ENCODE peak calls at places on chromosomes 4 and X, in eight cellular contexts. Y is H1, T is AG04450, W is SJSA1, A is spleen, V is colonic mucosa, U is left ventricle myocardium inferior, X is tibial nerve. J is an unnamed sample.

GRCh38 chrX:41019041-41019392 is 66.2 kb upstream of the USP9X start:
- DNase-seq in W (no peak), X (no peak), Y (no peak), A (no peak), U (no peak), T (no peak), V (no peak), J (no peak)

GRCh38 chr4:165814256-165815010 is 58.6 kb upstream of the TLL1 start:
- DNase-seq in W (no peak), Y (no peak), X (no peak), T (no peak), A (no peak), U (no peak), V (no peak), J (no peak)

GRCh38 chrX:9310596-9310995 is 154.3 kb upstream of the TBL1X start:
- DNase-seq in Y (no peak), U (no peak), T (no peak), W (peak; percentile 60), A (no peak), V (no peak), X (no peak), J (peak; percentile 40)

GRCh38 chr4:577499-578450 is 1.7 kb upstream of the TMEM271 start:
- DNase-seq in Y (peak; percentile 70), W (no peak), V (no peak), A (peak; percentile 64), T (no peak), U (no peak), X (no peak), J (peak; percentile 9)

GRCh38 chr4:155543126-155543765 is 123.4 kb upstream of the GUCY1A1 start:
- DNase-seq in T (no peak), W (peak; percentile 33), X (no peak), Y (no peak), U (no peak), V (no peak), A (no peak), J (peak; percentile 32)

GRCh38 chr4:84479663-84480062 is 19.4 kb downstream of the NKX6-1 start:
- DNase-seq in Y (no peak), W (no peak), A (no peak), T (no peak), X (no peak), V (no peak), U (no peak), J (no peak)

GRCh38 chrX:77742788-77743476 is 43.1 kb downstream of the ATRX start:
- DNase-seq in X (no peak), T (no peak), W (no peak), U (peak; percentile 38), V (no peak), A (no peak), Y (no peak), J (peak; percentile 72)

GRCh38 chr4:2082118-2082517 is 23.0 kb downstream of the NAT8L start:
- DNase-seq in U (no peak), T (no peak), Y (peak; percentile 33), V (peak; percentile 4), X (no peak), W (no peak), A (peak; percentile 39), J (no peak)

GRCh38 chr4:40190465-40190864 is 6.4 kb upstream of the RHOH start:
- DNase-seq in A (no peak), T (no peak), W (no peak), X (no peak), U (no peak), V (no peak), Y (no peak), J (no peak)

GRCh38 chr4:17647927-17648326 is 33.5 kb downstream of the MED28 start:
- DNase-seq in V (no peak), U (no peak), A (no peak), T (no peak), X (no peak), W (no peak), Y (no peak), J (no peak)

GRCh38 chrX:122046815-122047214 is 999.4 kb downstream of the GLUD2 start:
- DNase-seq in U (no peak), V (no peak), W (no peak), X (no peak), A (no peak), T (no peak), Y (no peak), J (no peak)

GRCh38 chrX:292900-293897 is 12.0 kb downstream of the PLCXD1 start:
- DNase-seq in W (no peak), U (no peak), A (peak; percentile 66), Y (no peak), T (no peak), X (no peak), V (peak; percentile 12), J (no peak)

GRCh38 chr4:47525154-47525819 is 40.2 kb downstream of the ATP10D start:
- DNase-seq in X (no peak), A (no peak), W (peak; percentile 56), U (no peak), T (peak; percentile 85), Y (no peak), V (no peak), J (peak; percentile 49)

GRCh38 chr4:102693266-102693850 is 67.4 kb downstream of the MANBA start:
- DNase-seq in U (no peak), T (no peak), W (no peak), Y (no peak), V (no peak), X (no peak), A (no peak), J (no peak)

GRCh38 chr4:173793937-173794510 is 264.0 kb upstream of the HAND2 start:
- DNase-seq in X (no peak), T (peak; percentile 24), V (no peak), A (no peak), W (peak; percentile 57), U (no peak), Y (no peak), J (no peak)

GRCh38 chr4:173301518-173302201 is 32.5 kb downstream of the HMGB2 start:
- DNase-seq in V (no peak), A (no peak), T (peak; percentile 16), U (no peak), W (peak; percentile 19), Y (no peak), X (no peak), J (peak; percentile 4)

DNA sequence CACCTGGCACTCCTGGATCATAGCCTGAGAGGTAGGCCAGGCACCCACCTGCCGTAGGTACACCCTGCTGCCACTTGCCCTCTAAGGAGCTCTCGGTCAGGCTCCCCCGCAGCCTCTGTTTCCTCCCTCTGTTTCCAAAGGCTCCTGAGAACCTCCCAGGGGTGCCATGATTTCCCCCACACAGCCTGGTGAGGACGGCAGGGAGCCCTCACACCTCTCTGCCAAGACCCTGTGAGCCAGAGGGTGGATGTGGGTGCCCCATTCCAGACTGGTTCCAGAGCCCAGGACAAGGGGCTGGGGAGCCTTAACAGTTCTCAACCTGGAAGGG is 1.6 kb upstream of the ABLIM2 start:
- DNase-seq in A (peak; percentile 77), W (no peak), X (no peak), V (no peak), T (no peak), U (no peak), Y (no peak), J (no peak)
- H3K4me3 ChIP-seq in A (no peak overlapping the region), W (no peak overlapping the region), X (no peak overlapping the region), V (no peak overlapping the region), T (no peak overlapping the region), U (no peak overlapping the region), Y (no peak overlapping the region), J (no peak overlapping the region)

GRCh38 chr4:4805805-4806345 is 53.6 kb upstream of the MSX1 start:
- DNase-seq in U (no peak), X (no peak), A (no peak), W (no peak), Y (no peak), V (no peak), T (no peak), J (no peak)
- H3K27me3 ChIP-seq in U (peaks cover 35% of the 10 kb centered on the region), X (no peaks in the 10 kb centered on the region), A (no peaks in the 10 kb centered on the region), W (no peaks in the 10 kb centered on the region), Y (peaks cover 4% of the 10 kb centered on the region), V (no peaks in the 10 kb centered on the region), T (peaks cover 14% of the 10 kb centered on the region), J (no peaks in the 10 kb centered on the region)

GRCh38 chr4:152087335-152087734 is 326.5 kb upstream of the GATB start:
- DNase-seq in W (no peak), A (no peak), Y (no peak), V (no peak), X (no peak), U (no peak), T (no peak), J (no peak)

GRCh38 chr4:152085657-152086056 is 324.9 kb upstream of the GATB start:
- DNase-seq in A (no peak), V (no peak), T (no peak), W (no peak), X (no peak), Y (no peak), U (no peak), J (no peak)

GRCh38 chr4:152081024-152081423 is 320.2 kb upstream of the GATB start:
- DNase-seq in A (no peak), T (no peak), V (no peak), U (no peak), W (no peak), X (no peak), Y (no peak), J (no peak)

GRCh38 chr4:152079543-152080293 is 318.9 kb upstream of the GATB start:
- DNase-seq in T (no peak), A (no peak), V (no peak), Y (peak; percentile 26), X (no peak), W (no peak), U (no peak), J (no peak)

GRCh38 chr4:152083348-152083747 is 322.5 kb upstream of the GATB start:
- DNase-seq in W (no peak), Y (no peak), T (no peak), X (no peak), V (no peak), U (no peak), A (no peak), J (no peak)
- H3K9me3 ChIP-seq in W (no peaks in the 10 kb centered on the region), Y (no peaks in the 10 kb centered on the region), T (no peaks in the 10 kb centered on the region), X (no peaks in the 10 kb centered on the region), V (no peaks in the 10 kb centered on the region), U (no peaks in the 10 kb centered on the region), A (no peaks in the 10 kb centered on the region), J (no peaks in the 10 kb centered on the region)

GRCh38 chr4:103936653-103937145 is 216.9 kb upstream of the TACR3 start:
- DNase-seq in W (no peak), Y (no peak), T (no peak), A (no peak), V (no peak), X (no peak), U (no peak), J (no peak)

GRCh38 chr4:103934178-103934789 is 214.5 kb upstream of the TACR3 start:
- DNase-seq in T (peak; percentile 1), A (no peak), V (no peak), X (no peak), W (peak; percentile 11), Y (no peak), U (no peak), J (no peak)

DNA sequence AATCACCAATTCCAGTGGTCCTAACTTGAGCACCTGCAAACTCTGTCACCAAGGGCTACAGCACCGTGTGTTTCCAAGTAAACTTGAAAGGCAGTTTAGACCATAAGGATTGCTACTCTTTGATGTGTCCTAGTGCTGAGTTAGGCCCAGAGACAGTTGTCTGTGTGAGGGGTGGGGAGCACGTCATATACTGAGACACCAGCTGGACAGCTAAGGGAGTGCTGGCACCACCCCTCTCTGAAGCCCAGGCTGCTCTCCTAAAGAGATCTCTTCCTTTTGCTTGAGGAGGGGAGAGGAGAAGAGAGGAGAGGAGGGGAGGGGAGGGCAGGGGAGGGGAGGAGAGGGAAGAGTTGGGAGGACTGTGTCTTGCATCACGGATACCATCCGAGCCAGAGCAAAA is 218.7 kb upstream of the TACR3 start:
- DNase-seq in X (no peak), A (no peak), U (no peak), T (no peak), W (no peak), V (no peak), Y (no peak), J (no peak)
- H3K4me3 ChIP-seq in X (no peak overlapping the region), A (no peak overlapping the region), U (no peak overlapping the region), T (no peak overlapping the region), W (no peak overlapping the region), V (no peak overlapping the region), Y (no peak overlapping the region), J (no peak overlapping the region)